ENCODE peak calls at places on chromosomes 12 and 14, in five cellular contexts. J is fibroblast of lung, Y is anterior cingulate cortex, X is ELR, S is PC-3. M is an unnamed sample.

GRCh38 chr12:91111366-91112321 is at the start of gene LUM:
- DNase-seq in X (peak; percentile 35), J (peak; percentile 80), Y (no peak), S (peak; percentile 27), M (no peak)

GRCh38 chr14:22926316-22926715 is 2.9 kb downstream of the PRMT5 start:
- DNase-seq in J (peak; percentile 41), S (peak; percentile 91), Y (no peak), X (peak; percentile 81), M (peak; percentile 32)

GRCh38 chr12:91622981-91623380 is 440.4 kb upstream of the DCN start:
- DNase-seq in S (no peak), J (no peak), X (no peak), Y (no peak), M (no peak)

GRCh38 chr12:59844775-59845174 is 248.9 kb downstream of the SLC16A7 start:
- DNase-seq in X (no peak), Y (no peak), J (no peak), S (peak; percentile 56), M (no peak)

GRCh38 chr12:12032260-12032761 is 38.4 kb upstream of the BCL2L14 start:
- DNase-seq in Y (no peak), X (no peak), S (no peak), J (no peak), M (no peak)

GRCh38 chr14:94598816-94599655 is 13.2 kb upstream of the SERPINA3 start:
- DNase-seq in X (peak; percentile 98), S (peak; percentile 87), J (peak; percentile 99), Y (peak; percentile 9), M (peak; percentile 99)

GRCh38 chr14:103123634-103124500 is 606 bp downstream of the TNFAIP2 start:
- DNase-seq in Y (no peak), J (no peak), X (peak; percentile 75), S (peak; percentile 44), M (peak; percentile 39)

GRCh38 chr12:120869376-120869775 is 34.8 kb downstream of the SPPL3 start:
- DNase-seq in S (no peak), Y (no peak), J (no peak), X (no peak), M (no peak)

GRCh38 chr12:19248929-19249602 is 119.5 kb downstream of the PLEKHA5 start:
- DNase-seq in J (peak; percentile 44), S (no peak), X (peak; percentile 61), Y (no peak), M (peak; percentile 13)

GRCh38 chr12:68247785-68248184 is 5.6 kb downstream of the IL22 start:
- DNase-seq in X (no peak), S (no peak), Y (no peak), J (no peak), M (no peak)

GRCh38 chr12:27237790-27238771 is 6.0 kb upstream of the STK38L start:
- DNase-seq in X (no peak), S (no peak), J (no peak), Y (no peak), M (no peak)

GRCh38 chr14:29608861-29609260 is 318.8 kb downstream of the PRKD1 start:
- DNase-seq in S (no peak), J (no peak), X (no peak), Y (no peak), M (no peak)

GRCh38 chr14:103946975-103947374 is 4.6 kb upstream of the RD3L start:
- DNase-seq in J (no peak), S (no peak), Y (no peak), X (no peak), M (no peak)

GRCh38 chr12:114681149-114681849 is 2.7 kb downstream of the TBX3 start:
- DNase-seq in S (peak; percentile 55), J (peak; percentile 67), X (peak; percentile 57), Y (no peak), M (peak; percentile 51)

GRCh38 chr12:97556201-97556824 is 93.7 kb downstream of the RMST start:
- DNase-seq in Y (no peak), X (peak; percentile 1), J (peak; percentile 92), S (peak; percentile 84), M (peak; percentile 32)

GRCh38 chr12:69527506-69528272 is 57.5 kb downstream of the FRS2 start:
- DNase-seq in X (peak; percentile 81), S (peak; percentile 89), Y (no peak), J (peak; percentile 94), M (no peak)

GRCh38 chr12:4817813-4818212 is 91.9 kb upstream of the KCNA1 start:
- DNase-seq in Y (no peak), X (no peak), S (no peak), J (no peak), M (no peak)

GRCh38 chr12:55828357-55828756 is 1.0 kb downstream of the DNAJC14 start:
- DNase-seq in Y (no peak), J (no peak), X (no peak), S (no peak), M (no peak)

GRCh38 chr12:63968685-63969084 is 124.2 kb downstream of the SRGAP1 start:
- DNase-seq in X (no peak), J (no peak), Y (peak; percentile 48), S (no peak), M (no peak)

GRCh38 chr12:29783773-29784666 is at the start of gene TMTC1:
- DNase-seq in S (peak; percentile 63), Y (peak; percentile 49), X (no peak), J (peak; percentile 70), M (no peak)

GRCh38 chr14:61380984-61381383 is 59.6 kb downstream of the PRKCH start:
- DNase-seq in S (peak; percentile 35), X (no peak), Y (no peak), J (no peak), M (no peak)

GRCh38 chr12:116302200-116303075 is 24.9 kb upstream of the MED13L start:
- DNase-seq in Y (no peak), S (no peak), J (no peak), X (no peak), M (no peak)

GRCh38 chr12:9071976-9072375 is 43.7 kb downstream of the A2M start:
- DNase-seq in X (no peak), S (no peak), Y (no peak), J (no peak), M (no peak)

GRCh38 chr12:31589896-31590729 is 823 bp downstream of the DENND5B start:
- DNase-seq in S (peak; percentile 49), J (peak; percentile 66), X (peak; percentile 85), Y (peak; percentile 54), M (peak; percentile 74)

GRCh38 chr12:117032593-117033381 is 66.4 kb downstream of the TESC start:
- DNase-seq in J (peak; percentile 47), Y (no peak), S (no peak), X (peak; percentile 13), M (no peak)

GRCh38 chr14:93936245-93936644 is 9.1 kb downstream of the FAM181A start:
- DNase-seq in S (peak; percentile 58), J (no peak), X (peak; percentile 63), Y (no peak), M (no peak)

GRCh38 chr12:123992118-123992825 is 19.3 kb downstream of the ZNF664 start:
- DNase-seq in X (no peak), Y (no peak), S (no peak), J (no peak), M (no peak)

GRCh38 chr12:11433664-11434063 is 38.3 kb upstream of the PRB2 start:
- DNase-seq in Y (no peak), J (no peak), X (no peak), S (no peak), M (no peak)

GRCh38 chr12:64608901-64609542 is 1.3 kb upstream of the RASSF3 start:
- DNase-seq in J (peak; percentile 61), X (peak; percentile 88), S (peak; percentile 86), Y (no peak), M (peak; percentile 86)

GRCh38 chr12:103175625-103176024 is 218.2 kb downstream of the ASCL1 start:
- DNase-seq in X (no peak), J (no peak), S (no peak), Y (no peak), M (no peak)

GRCh38 chr12:52525661-52526499 is 5.7 kb upstream of the KRT5 start:
- DNase-seq in J (no peak), Y (no peak), X (no peak), S (no peak), M (no peak)

GRCh38 chr12:2287151-2287550 is 234.4 kb downstream of the CACNA1C start:
- DNase-seq in X (no peak), Y (no peak), S (no peak), J (no peak), M (no peak)

GRCh38 chr12:89073027-89073398 is 279.3 kb downstream of the DUSP6 start:
- DNase-seq in J (peak; percentile 88), Y (no peak), X (peak; percentile 68), S (peak; percentile 77), M (peak; percentile 73)

GRCh38 chr12:27521066-27521465 is 2.9 kb upstream of the PPFIBP1 start:
- DNase-seq in S (no peak), X (no peak), Y (no peak), J (peak; percentile 78), M (peak; percentile 30)

GRCh38 chr14:75453817-75454434 is 26.1 kb downstream of the JDP2 start:
- DNase-seq in Y (no peak), S (no peak), J (no peak), X (no peak), M (no peak)

GRCh38 chr12:50222275-50222783 is 55.2 kb upstream of the CERS5 start:
- DNase-seq in S (peak; percentile 57), Y (no peak), J (peak; percentile 91), X (peak; percentile 94), M (peak; percentile 87)

GRCh38 chr14:27553820-27554219 is 956.0 kb upstream of the NOVA1 start:
- DNase-seq in S (peak; percentile 29), X (peak; percentile 19), Y (no peak), J (peak; percentile 4), M (no peak)

GRCh38 chr14:64213079-64213478 is 81.1 kb downstream of the ESR2 start:
- DNase-seq in J (peak; percentile 45), Y (no peak), S (no peak), X (peak; percentile 38), M (no peak)

M was measured in HT1080.